ENCODE peak calls at places on chromosomes 4 and X, in ten cellular contexts. X, Y, N, B, E, W, S, F, Z and A are unnamed samples.
A peak's percentile ranks its signal among the peaks of the same experiment; 100 is the strongest.

GRCh38 chrX:30388325-30388724 is 79.1 kb upstream of the NR0B1 start:
- DNase-seq in F (no peak), N (no peak), Y (no peak), B (no peak), W (no peak), E (no peak), Z (no peak), S (no peak), X (no peak), A (no peak)

GRCh38 chrX:119041175-119041574 is 31.6 kb upstream of the CT47C1 start:
- DNase-seq in E (no peak), S (no peak), Y (no peak), X (no peak), N (peak; percentile 77), Z (no peak), B (no peak), F (peak; percentile 33), W (peak; percentile 63), A (peak; percentile 31)

GRCh38 chr4:13306356-13306755 is 177.8 kb downstream of the RAB28 start:
- DNase-seq in Z (no peak), B (no peak), F (no peak), S (no peak), N (no peak), Y (no peak), X (no peak), W (no peak), E (no peak), A (no peak)

GRCh38 chr4:57287687-57288604 is 177.8 kb upstream of the IGFBP7 start:
- DNase-seq in E (no peak), F (no peak), S (no peak), N (no peak), B (no peak), X (no peak), Y (no peak), Z (no peak), W (no peak), A (no peak)

GRCh38 chr4:176492648-176493302 is 173.0 kb downstream of the SPCS3 start:
- DNase-seq in B (no peak), X (no peak), S (peak; percentile 35), Z (no peak), W (no peak), E (no peak), F (no peak), N (no peak), Y (no peak), A (no peak)

GRCh38 chrX:99820197-99820596 is 589.9 kb downstream of the PCDH19 start:
- DNase-seq in N (no peak), S (no peak), Z (no peak), W (no peak), Y (no peak), X (no peak), B (no peak), E (no peak), F (no peak), A (no peak)

GRCh38 chr4:113116414-113117345 is 67.2 kb downstream of the ANK2 start:
- DNase-seq in E (no peak), Y (no peak), N (no peak), X (no peak), F (no peak), S (no peak), W (no peak), Z (no peak), B (no peak), A (no peak)

GRCh38 chrX:127313638-127314037 is 494.1 kb downstream of the PRR32 start:
- DNase-seq in B (no peak), X (no peak), W (no peak), E (no peak), F (no peak), N (no peak), Y (no peak), Z (no peak), S (no peak), A (no peak)

GRCh38 chr4:41644288-41644914 is 104.1 kb downstream of the PHOX2B start:
- DNase-seq in S (no peak), E (no peak), B (no peak), F (peak; percentile 7), Z (peak; percentile 81), W (peak; percentile 88), N (peak; percentile 63), X (no peak), Y (no peak), A (peak; percentile 89)

GRCh38 chrX:103356897-103357296 is 591 bp downstream of the TCEAL9 start:
- DNase-seq in E (no peak), W (peak; percentile 52), X (no peak), Z (no peak), N (no peak), Y (no peak), B (no peak), S (no peak), F (no peak), A (peak; percentile 36)